ENCODE peak calls at places on chromosomes 11 and 22, in ten cellular contexts. One of them, this sample, is unnamed.

GRCh38 chr11:63985812-63986155 is 454 bp upstream of the OTUB1 start:
- DNase-seq in stimulated activated CD4-positive, alpha-beta T cell treated with anti-CD3 and anti-CD28 coated beads, Interleukin-2, amount 100 ng/mL, for 48 hours: peak; percentile 57
- DNase-seq in brain microvascular endothelial cell: no peak
- DNase-seq in Peyer's patch: peak; percentile 73
- DNase-seq in uterus: no peak
- DNase-seq in mesendoderm: no peak
- DNase-seq in NCI-H345: no peak
- DNase-seq in osteocyte: no peak
- DNase-seq in astrocyte of the hippocampus: no peak
- DNase-seq in hepatocyte: no peak
- DNase-seq in this sample: no peak

GRCh38 chr11:65791719-65792213 is 4.9 kb downstream of the OVOL1 start:
- DNase-seq in stimulated activated CD4-positive, alpha-beta T cell treated with anti-CD3 and anti-CD28 coated beads, Interleukin-2, amount 100 ng/mL, for 48 hours: peak; percentile 66
- DNase-seq in brain microvascular endothelial cell: no peak
- DNase-seq in Peyer's patch: peak; percentile 78
- DNase-seq in uterus: no peak
- DNase-seq in mesendoderm: no peak
- DNase-seq in NCI-H345: no peak
- DNase-seq in osteocyte: no peak
- DNase-seq in astrocyte of the hippocampus: no peak
- DNase-seq in hepatocyte: no peak
- DNase-seq in this sample: no peak

GRCh38 chr11:63920870-63921417 is 4.0 kb upstream of the RCOR2 start:
- DNase-seq in stimulated activated CD4-positive, alpha-beta T cell treated with anti-CD3 and anti-CD28 coated beads, Interleukin-2, amount 100 ng/mL, for 48 hours: no peak
- DNase-seq in brain microvascular endothelial cell: no peak
- DNase-seq in Peyer's patch: peak; percentile 42
- DNase-seq in uterus: no peak
- DNase-seq in mesendoderm: peak; percentile 79
- DNase-seq in NCI-H345: no peak
- DNase-seq in osteocyte: no peak
- DNase-seq in astrocyte of the hippocampus: no peak
- DNase-seq in hepatocyte: peak; percentile 51
- DNase-seq in this sample: no peak

GRCh38 chr11:125465254-125465653 is 30.8 kb downstream of the FEZ1 start:
- DNase-seq in stimulated activated CD4-positive, alpha-beta T cell treated with anti-CD3 and anti-CD28 coated beads, Interleukin-2, amount 100 ng/mL, for 48 hours: no peak
- DNase-seq in brain microvascular endothelial cell: no peak
- DNase-seq in Peyer's patch: no peak
- DNase-seq in uterus: no peak
- DNase-seq in mesendoderm: peak; percentile 26
- DNase-seq in NCI-H345: no peak
- DNase-seq in osteocyte: peak; percentile 27
- DNase-seq in astrocyte of the hippocampus: no peak
- DNase-seq in hepatocyte: no peak
- DNase-seq in this sample: no peak

GRCh38 chr22:48568736-48569330 is 1258.8 kb downstream of the BRD1 start:
- DNase-seq in stimulated activated CD4-positive, alpha-beta T cell treated with anti-CD3 and anti-CD28 coated beads, Interleukin-2, amount 100 ng/mL, for 48 hours: no peak
- DNase-seq in brain microvascular endothelial cell: no peak
- DNase-seq in Peyer's patch: no peak
- DNase-seq in uterus: no peak
- DNase-seq in mesendoderm: no peak
- DNase-seq in NCI-H345: no peak
- DNase-seq in osteocyte: no peak
- DNase-seq in astrocyte of the hippocampus: no peak
- DNase-seq in hepatocyte: no peak
- DNase-seq in this sample: no peak

GRCh38 chr11:71979094-71979493 is 19.6 kb upstream of the IL18BP start:
- DNase-seq in stimulated activated CD4-positive, alpha-beta T cell treated with anti-CD3 and anti-CD28 coated beads, Interleukin-2, amount 100 ng/mL, for 48 hours: no peak
- DNase-seq in brain microvascular endothelial cell: no peak
- DNase-seq in Peyer's patch: no peak
- DNase-seq in uterus: no peak
- DNase-seq in mesendoderm: no peak
- DNase-seq in NCI-H345: no peak
- DNase-seq in osteocyte: no peak
- DNase-seq in astrocyte of the hippocampus: no peak
- DNase-seq in hepatocyte: no peak
- DNase-seq in this sample: no peak

GRCh38 chr22:42791721-42792452 is 65.2 kb downstream of the ARFGAP3 start:
- DNase-seq in stimulated activated CD4-positive, alpha-beta T cell treated with anti-CD3 and anti-CD28 coated beads, Interleukin-2, amount 100 ng/mL, for 48 hours: no peak
- DNase-seq in brain microvascular endothelial cell: no peak
- DNase-seq in Peyer's patch: no peak
- DNase-seq in uterus: peak; percentile 50
- DNase-seq in mesendoderm: no peak
- DNase-seq in NCI-H345: no peak
- DNase-seq in osteocyte: no peak
- DNase-seq in astrocyte of the hippocampus: no peak
- DNase-seq in hepatocyte: no peak
- DNase-seq in this sample: no peak

GRCh38 chr22:43883719-43884415 is 7.9 kb downstream of the PNPLA5 start:
- DNase-seq in stimulated activated CD4-positive, alpha-beta T cell treated with anti-CD3 and anti-CD28 coated beads, Interleukin-2, amount 100 ng/mL, for 48 hours: no peak
- DNase-seq in brain microvascular endothelial cell: no peak
- DNase-seq in Peyer's patch: no peak
- DNase-seq in uterus: no peak
- DNase-seq in mesendoderm: no peak
- DNase-seq in NCI-H345: no peak
- DNase-seq in osteocyte: no peak
- DNase-seq in astrocyte of the hippocampus: no peak
- DNase-seq in hepatocyte: no peak
- DNase-seq in this sample: no peak

GRCh38 chr11:44223261-44223660 is 86.7 kb downstream of the ALX4 start:
- DNase-seq in stimulated activated CD4-positive, alpha-beta T cell treated with anti-CD3 and anti-CD28 coated beads, Interleukin-2, amount 100 ng/mL, for 48 hours: no peak
- DNase-seq in brain microvascular endothelial cell: peak; percentile 63
- DNase-seq in Peyer's patch: no peak
- DNase-seq in uterus: no peak
- DNase-seq in mesendoderm: no peak
- DNase-seq in NCI-H345: no peak
- DNase-seq in osteocyte: no peak
- DNase-seq in astrocyte of the hippocampus: peak; percentile 7
- DNase-seq in hepatocyte: no peak
- DNase-seq in this sample: no peak

GRCh38 chr11:75267171-75267970 is 26.8 kb downstream of the TPBGL start:
- DNase-seq in stimulated activated CD4-positive, alpha-beta T cell treated with anti-CD3 and anti-CD28 coated beads, Interleukin-2, amount 100 ng/mL, for 48 hours: no peak
- DNase-seq in brain microvascular endothelial cell: no peak
- DNase-seq in Peyer's patch: no peak
- DNase-seq in uterus: no peak
- DNase-seq in mesendoderm: no peak
- DNase-seq in NCI-H345: no peak
- DNase-seq in osteocyte: no peak
- DNase-seq in astrocyte of the hippocampus: no peak
- DNase-seq in hepatocyte: no peak
- DNase-seq in this sample: no peak

GRCh38 chr11:876550-876949 is 33.9 kb downstream of the TSPAN4 start:
- DNase-seq in stimulated activated CD4-positive, alpha-beta T cell treated with anti-CD3 and anti-CD28 coated beads, Interleukin-2, amount 100 ng/mL, for 48 hours: no peak
- DNase-seq in brain microvascular endothelial cell: no peak
- DNase-seq in Peyer's patch: no peak
- DNase-seq in uterus: no peak
- DNase-seq in mesendoderm: no peak
- DNase-seq in NCI-H345: peak; percentile 23
- DNase-seq in osteocyte: no peak
- DNase-seq in astrocyte of the hippocampus: no peak
- DNase-seq in hepatocyte: no peak
- DNase-seq in this sample: no peak

GRCh38 chr11:27282141-27282590 is 80.8 kb downstream of the CCDC34 start:
- DNase-seq in stimulated activated CD4-positive, alpha-beta T cell treated with anti-CD3 and anti-CD28 coated beads, Interleukin-2, amount 100 ng/mL, for 48 hours: no peak
- DNase-seq in brain microvascular endothelial cell: peak; percentile 93
- DNase-seq in Peyer's patch: no peak
- DNase-seq in uterus: peak; percentile 43
- DNase-seq in mesendoderm: no peak
- DNase-seq in NCI-H345: no peak
- DNase-seq in osteocyte: peak; percentile 88
- DNase-seq in astrocyte of the hippocampus: peak; percentile 93
- DNase-seq in hepatocyte: no peak
- DNase-seq in this sample: peak; percentile 23

GRCh38 chr11:102367364-102367763 is 20.4 kb downstream of the BIRC2 start:
- DNase-seq in stimulated activated CD4-positive, alpha-beta T cell treated with anti-CD3 and anti-CD28 coated beads, Interleukin-2, amount 100 ng/mL, for 48 hours: no peak
- DNase-seq in brain microvascular endothelial cell: no peak
- DNase-seq in Peyer's patch: no peak
- DNase-seq in uterus: no peak
- DNase-seq in mesendoderm: no peak
- DNase-seq in NCI-H345: no peak
- DNase-seq in osteocyte: no peak
- DNase-seq in astrocyte of the hippocampus: no peak
- DNase-seq in hepatocyte: peak; percentile 35
- DNase-seq in this sample: no peak

GRCh38 chr22:46370584-46371373 is 35.3 kb downstream of the TRMU start:
- DNase-seq in stimulated activated CD4-positive, alpha-beta T cell treated with anti-CD3 and anti-CD28 coated beads, Interleukin-2, amount 100 ng/mL, for 48 hours: no peak
- DNase-seq in brain microvascular endothelial cell: no peak
- DNase-seq in Peyer's patch: no peak
- DNase-seq in uterus: no peak
- DNase-seq in mesendoderm: peak; percentile 41
- DNase-seq in NCI-H345: no peak
- DNase-seq in osteocyte: no peak
- DNase-seq in astrocyte of the hippocampus: no peak
- DNase-seq in hepatocyte: peak; percentile 53
- DNase-seq in this sample: no peak

GRCh38 chr11:119472186-119472855 is 49.3 kb upstream of the THY1 start:
- DNase-seq in stimulated activated CD4-positive, alpha-beta T cell treated with anti-CD3 and anti-CD28 coated beads, Interleukin-2, amount 100 ng/mL, for 48 hours: no peak
- DNase-seq in brain microvascular endothelial cell: no peak
- DNase-seq in Peyer's patch: no peak
- DNase-seq in uterus: no peak
- DNase-seq in mesendoderm: no peak
- DNase-seq in NCI-H345: no peak
- DNase-seq in osteocyte: no peak
- DNase-seq in astrocyte of the hippocampus: no peak
- DNase-seq in hepatocyte: no peak
- DNase-seq in this sample: no peak

GRCh38 chr11:3853935-3854659 is 1.4 kb upstream of the STIM1 start:
- DNase-seq in stimulated activated CD4-positive, alpha-beta T cell treated with anti-CD3 and anti-CD28 coated beads, Interleukin-2, amount 100 ng/mL, for 48 hours: peak; percentile 57
- DNase-seq in brain microvascular endothelial cell: no peak
- DNase-seq in Peyer's patch: peak; percentile 84
- DNase-seq in uterus: peak; percentile 28
- DNase-seq in mesendoderm: no peak
- DNase-seq in NCI-H345: no peak
- DNase-seq in osteocyte: no peak
- DNase-seq in astrocyte of the hippocampus: no peak
- DNase-seq in hepatocyte: peak; percentile 19
- DNase-seq in this sample: no peak

GRCh38 chr11:7655253-7656217 is 17.8 kb downstream of the CYB5R2 start:
- DNase-seq in stimulated activated CD4-positive, alpha-beta T cell treated with anti-CD3 and anti-CD28 coated beads, Interleukin-2, amount 100 ng/mL, for 48 hours: no peak
- DNase-seq in brain microvascular endothelial cell: no peak
- DNase-seq in Peyer's patch: no peak
- DNase-seq in uterus: no peak
- DNase-seq in mesendoderm: peak; percentile 29
- DNase-seq in NCI-H345: no peak
- DNase-seq in osteocyte: peak; percentile 74
- DNase-seq in astrocyte of the hippocampus: no peak
- DNase-seq in hepatocyte: no peak
- DNase-seq in this sample: no peak

GRCh38 chr11:75536786-75537629 is 11.3 kb upstream of the GDPD5 start:
- DNase-seq in stimulated activated CD4-positive, alpha-beta T cell treated with anti-CD3 and anti-CD28 coated beads, Interleukin-2, amount 100 ng/mL, for 48 hours: peak; percentile 44
- DNase-seq in brain microvascular endothelial cell: no peak
- DNase-seq in Peyer's patch: peak; percentile 40
- DNase-seq in uterus: no peak
- DNase-seq in mesendoderm: peak; percentile 76
- DNase-seq in NCI-H345: no peak
- DNase-seq in osteocyte: no peak
- DNase-seq in astrocyte of the hippocampus: no peak
- DNase-seq in hepatocyte: no peak
- DNase-seq in this sample: no peak